ENCODE peak calls at places on chromosomes 7 and 10, in seven cellular contexts. R is stimulated activated CD8-positive, alpha-beta memory T cell treated with anti-CD3 and anti-CD28 coated beads, Interleukin-15, amount 100 ng/mL, for 24 hours; J is aorta; Z is HCT116; S is PC-3; M is HS-5; C is WERI-Rb-1. T is an unnamed sample.

GRCh38 chr7:33807779-33808482 is 97.4 kb upstream of the BMPER start:
- DNase-seq in R (no peak), J (no peak), Z (peak; percentile 10), S (peak; percentile 67), M (peak; percentile 97), C (peak; percentile 64), T (peak; percentile 98)

GRCh38 chr10:28036587-28036986 is 37.7 kb upstream of the ODAD2 start:
- DNase-seq in R (no peak), J (no peak), Z (no peak), S (peak; percentile 43), M (peak; percentile 34), C (no peak), T (no peak)

GRCh38 chr10:62082729-62083412 is 181.4 kb downstream of the ARID5B start:
- DNase-seq in R (no peak), J (no peak), Z (no peak), S (peak; percentile 69), M (no peak), C (no peak), T (no peak)

GRCh38 chr7:138077809-138078208 is 1.6 kb downstream of the AKR1D1 start:
- DNase-seq in R (no peak), J (no peak), Z (no peak), S (peak; percentile 57), M (no peak), C (no peak), T (no peak)

GRCh38 chr10:117896517-117896916 is 150.2 kb downstream of the RAB11FIP2 start:
- DNase-seq in R (no peak), J (no peak), Z (no peak), S (no peak), M (no peak), C (no peak), T (no peak)

GRCh38 chr10:30985552-30985951 is 46.1 kb downstream of the ZNF438 start:
- DNase-seq in R (no peak), J (no peak), Z (peak; percentile 7), S (peak; percentile 73), M (peak; percentile 44), C (no peak), T (no peak)

GRCh38 chr10:77479586-77479985 is 158.0 kb downstream of the KCNMA1 start:
- DNase-seq in R (no peak), J (no peak), Z (no peak), S (peak; percentile 47), M (no peak), C (no peak), T (no peak)

GRCh38 chr10:102850025-102850518 is 4.0 kb upstream of the BORCS7 start:
- DNase-seq in R (no peak), J (no peak), Z (no peak), S (no peak), M (no peak), C (no peak), T (peak; percentile 31)

GRCh38 chr10:17144757-17145156 is 15.1 kb upstream of the CUBN start:
- DNase-seq in R (peak; percentile 5), J (no peak), Z (no peak), S (peak; percentile 9), M (no peak), C (no peak), T (peak; percentile 61)

GRCh38 chr7:149625947-149626392 is 128.4 kb upstream of the ZNF746 start:
- DNase-seq in R (no peak), J (no peak), Z (no peak), S (no peak), M (no peak), C (no peak), T (no peak)

GRCh38 chr10:102603946-102604345 is 40.3 kb upstream of the TRIM8 start:
- DNase-seq in R (no peak), J (no peak), Z (no peak), S (no peak), M (no peak), C (no peak), T (no peak)

GRCh38 chr7:1520574-1521234 is 9.8 kb upstream of the MAFK start:
- DNase-seq in R (no peak), J (peak; percentile 48), Z (peak; percentile 80), S (peak; percentile 76), M (no peak), C (no peak), T (no peak)

GRCh38 chr7:84841809-84842208 is 345.0 kb downstream of the SEMA3D start:
- DNase-seq in R (no peak), J (no peak), Z (no peak), S (no peak), M (no peak), C (no peak), T (no peak)

GRCh38 chr10:50362547-50363125 is 111.3 kb upstream of the ASAH2 start:
- DNase-seq in R (no peak), J (no peak), Z (no peak), S (peak; percentile 100), M (no peak), C (no peak), T (peak; percentile 66)

GRCh38 chr7:130096243-130096827 is 26.0 kb downstream of the KLHDC10 start:
- DNase-seq in R (no peak), J (no peak), Z (no peak), S (no peak), M (no peak), C (no peak), T (no peak)

GRCh38 chr7:106178593-106179134 is 66.6 kb upstream of the SYPL1 start:
- DNase-seq in R (no peak), J (no peak), Z (peak; percentile 16), S (peak; percentile 86), M (peak; percentile 8), C (no peak), T (no peak)

GRCh38 chr10:126609566-126609965 is 60.9 kb downstream of the C10orf90 start:
- DNase-seq in R (no peak), J (no peak), Z (no peak), S (no peak), M (no peak), C (no peak), T (no peak)